ENCODE peak calls at places on chromosomes 5 and 9, in seven cellular contexts. D is CD8-positive, alpha-beta T cell; Q is prostate gland; F is upper lobe of right lung; E is IMR-90; V is tibial nerve; W is CD4-positive, alpha-beta T cell. O is an unnamed sample.

GRCh38 chr9:5586391-5586802 is 42.5 kb upstream of the RIC1 start:
- DNase-seq in D (no peak), Q (no peak), F (no peak), E (peak; percentile 79), V (no peak), W (no peak), O (peak; percentile 77)

GRCh38 chr5:2112128-2112808 is 229.5 kb upstream of the IRX4 start:
- DNase-seq in D (no peak), Q (no peak), F (no peak), E (no peak), V (no peak), W (no peak), O (no peak)

GRCh38 chr5:131684595-131684994 is 49.6 kb upstream of the RAPGEF6 start:
- DNase-seq in D (no peak), Q (no peak), F (no peak), E (no peak), V (no peak), W (no peak), O (no peak)

GRCh38 chr9:96293481-96293880 is 8.5 kb downstream of the HSD17B3 start:
- DNase-seq in D (no peak), Q (no peak), F (no peak), E (peak; percentile 72), V (no peak), W (no peak), O (peak; percentile 79)

GRCh38 chr9:96651626-96652025 is 3.5 kb downstream of the PRXL2C start:
- DNase-seq in D (no peak), Q (no peak), F (no peak), E (peak; percentile 51), V (no peak), W (no peak), O (peak; percentile 27)

GRCh38 chr5:131305906-131306305 is 42.1 kb downstream of the CDC42SE2 start:
- DNase-seq in D (no peak), Q (no peak), F (no peak), E (peak; percentile 64), V (no peak), W (no peak), O (no peak)

GRCh38 chr5:14436801-14437542 is 144.6 kb upstream of the OTULINL start:
- DNase-seq in D (no peak), Q (no peak), F (no peak), E (no peak), V (no peak), W (no peak), O (no peak)

GRCh38 chr5:62475072-62475471 is 62.5 kb downstream of the IPO11 start:
- DNase-seq in D (no peak), Q (no peak), F (no peak), E (peak; percentile 79), V (no peak), W (no peak), O (peak; percentile 80)

GRCh38 chr9:21965401-21965951 is 28.7 kb downstream of the CDKN2A start:
- DNase-seq in D (no peak), Q (no peak), F (peak; percentile 78), E (peak; percentile 77), V (no peak), W (no peak), O (no peak)

GRCh38 chr5:123360910-123361309 is 62.3 kb downstream of the CEP120 start:
- DNase-seq in D (no peak), Q (no peak), F (no peak), E (no peak), V (no peak), W (no peak), O (no peak)
- H3K27ac ChIP-seq in D (no peak overlapping the region), Q (no peak overlapping the region), F (no peak overlapping the region), E (no peak overlapping the region), V (no peak overlapping the region), W (no peak overlapping the region), O (no peak overlapping the region)

DNA sequence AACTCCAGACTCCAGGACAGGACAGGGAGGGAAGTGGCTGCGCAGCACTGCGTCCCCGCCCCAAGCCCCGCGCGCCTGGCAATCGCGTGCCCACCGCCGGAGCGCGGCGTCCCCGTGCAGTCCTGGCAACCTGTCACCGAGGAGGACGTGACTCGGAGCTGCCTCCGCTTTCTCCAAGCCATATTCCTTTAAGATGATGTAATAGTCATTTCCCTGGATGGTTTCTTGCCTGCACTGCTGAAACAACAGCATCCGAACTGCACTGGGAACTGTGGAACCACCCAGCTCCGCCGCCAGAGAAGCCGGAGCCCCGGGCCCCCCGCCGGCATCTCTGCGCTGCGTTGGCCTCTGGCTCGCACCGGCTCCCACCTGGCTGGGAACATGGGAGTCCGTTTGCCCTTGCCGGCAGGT is 34.5 kb downstream of the KCTD16 start:
- DNase-seq in D (no peak), Q (no peak), F (peak; percentile 63), E (peak; percentile 50), V (no peak), W (no peak), O (no peak)
- H3K27ac ChIP-seq in D (no peak overlapping the region), Q (no peak overlapping the region), F (no peak overlapping the region), E (no peak overlapping the region), V (no peak overlapping the region), W (no peak overlapping the region), O (no peak overlapping the region)

DNA sequence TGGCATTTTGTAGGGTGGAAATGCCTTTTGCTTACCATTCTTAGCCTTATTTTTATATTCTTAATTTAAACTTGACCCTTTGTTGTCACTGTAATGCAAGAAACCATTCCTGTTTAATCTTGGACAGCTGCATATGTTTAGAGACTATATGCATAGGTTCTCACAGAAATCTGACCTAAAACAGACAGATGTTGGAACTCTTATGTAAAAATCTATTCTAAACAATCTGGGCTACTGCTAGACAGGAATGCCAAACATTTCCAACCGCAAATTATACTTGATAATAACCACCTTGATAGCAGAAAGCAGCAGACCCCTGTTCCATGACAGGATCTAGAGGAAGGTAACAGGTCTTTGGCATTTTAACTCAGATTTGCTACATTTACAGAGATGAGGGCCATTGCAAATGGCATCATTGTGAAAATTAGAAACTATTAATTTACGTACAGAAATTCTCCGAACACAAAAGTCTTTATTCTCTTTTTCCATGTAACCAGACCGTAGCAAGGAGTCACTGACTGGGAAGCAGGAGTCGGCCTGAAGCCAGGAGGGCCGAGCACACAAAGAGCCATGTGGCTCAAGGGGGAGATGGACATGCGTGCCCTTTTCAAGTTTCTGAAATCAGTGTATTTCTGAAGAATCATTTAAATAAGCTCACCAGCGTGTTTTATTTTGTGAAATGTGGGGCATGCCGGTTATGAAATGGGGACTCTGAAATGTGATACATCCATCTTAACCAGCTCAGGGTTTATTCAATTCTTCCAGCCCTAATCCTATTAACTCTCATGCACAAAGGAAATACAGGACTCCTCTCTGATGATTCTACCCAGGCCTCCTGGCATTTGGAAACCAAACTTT is 139.3 kb downstream of the AOPEP start:
- DNase-seq in D (no peak), Q (no peak), F (no peak), E (peak; percentile 84), V (no peak), W (no peak), O (no peak)
- H3K27ac ChIP-seq in D (no peak overlapping the region), Q (peak overlapping the region; percentile 83), F (peak overlapping the region; percentile 86), E (peak overlapping the region; percentile 96), V (peak overlapping the region; percentile 46), W (no peak overlapping the region), O (no peak overlapping the region)

GRCh38 chr9:128723352-128723865 is 518 bp downstream of the ZDHHC12 start:
- DNase-seq in D (no peak), Q (no peak), F (no peak), E (no peak), V (no peak), W (no peak), O (no peak)
- H3K27ac ChIP-seq in D (peak overlapping the region; percentile 69), Q (peak overlapping the region; percentile 81), F (peak overlapping the region; percentile 82), E (no peak overlapping the region), V (peak overlapping the region; percentile 87), W (peak overlapping the region; percentile 70), O (peak overlapping the region; percentile 45)

DNA sequence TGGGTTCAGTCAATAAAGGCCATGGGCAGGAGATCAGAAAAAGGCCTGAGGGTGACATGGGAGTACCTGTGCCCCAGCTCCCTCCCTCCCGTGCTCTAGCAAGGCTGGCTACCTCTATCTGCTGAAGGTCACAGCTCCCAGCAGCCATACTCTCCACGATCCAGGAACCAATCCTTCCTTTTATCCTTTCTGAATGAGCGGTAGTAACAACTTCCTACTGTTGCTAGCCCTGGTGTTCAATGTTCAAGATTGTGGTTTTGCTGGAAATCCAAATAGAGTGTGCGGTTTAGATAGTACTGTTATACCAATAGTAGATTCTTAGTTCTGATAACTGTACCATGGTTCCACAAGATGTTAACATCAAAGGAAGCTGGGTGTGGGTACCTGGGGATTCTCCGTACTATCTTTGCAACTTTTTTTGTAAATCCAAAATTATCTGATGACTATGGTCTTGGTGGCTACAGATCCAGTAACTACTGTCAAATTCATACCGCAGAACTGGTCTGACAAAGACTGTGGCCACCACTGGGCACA is 190.9 kb downstream of the ESM1 start:
- DNase-seq in D (no peak), Q (no peak), F (no peak), E (no peak), V (no peak), W (no peak), O (no peak)
- H3K27ac ChIP-seq in D (no peak overlapping the region), Q (no peak overlapping the region), F (no peak overlapping the region), E (no peak overlapping the region), V (no peak overlapping the region), W (no peak overlapping the region), O (no peak overlapping the region)

GRCh38 chr5:90939208-90939607 is 380.6 kb downstream of the ADGRV1 start:
- DNase-seq in D (no peak), Q (no peak), F (no peak), E (no peak), V (no peak), W (no peak), O (peak; percentile 11)
- H3K27ac ChIP-seq in D (no peak overlapping the region), Q (no peak overlapping the region), F (no peak overlapping the region), E (no peak overlapping the region), V (no peak overlapping the region), W (no peak overlapping the region), O (no peak overlapping the region)

GRCh38 chr5:134608555-134608954 is 24.1 kb downstream of the SAR1B start:
- DNase-seq in D (no peak), Q (no peak), F (no peak), E (no peak), V (no peak), W (no peak), O (no peak)

GRCh38 chr5:134611515-134611914 is 21.1 kb downstream of the SAR1B start:
- DNase-seq in D (no peak), Q (no peak), F (no peak), E (no peak), V (no peak), W (no peak), O (no peak)

GRCh38 chr5:134610715-134611114 is 21.9 kb downstream of the SAR1B start:
- DNase-seq in D (no peak), Q (no peak), F (no peak), E (no peak), V (no peak), W (no peak), O (no peak)

GRCh38 chr5:134606726-134607125 is 25.9 kb downstream of the SAR1B start:
- DNase-seq in D (no peak), Q (no peak), F (no peak), E (no peak), V (no peak), W (no peak), O (no peak)

DNA sequence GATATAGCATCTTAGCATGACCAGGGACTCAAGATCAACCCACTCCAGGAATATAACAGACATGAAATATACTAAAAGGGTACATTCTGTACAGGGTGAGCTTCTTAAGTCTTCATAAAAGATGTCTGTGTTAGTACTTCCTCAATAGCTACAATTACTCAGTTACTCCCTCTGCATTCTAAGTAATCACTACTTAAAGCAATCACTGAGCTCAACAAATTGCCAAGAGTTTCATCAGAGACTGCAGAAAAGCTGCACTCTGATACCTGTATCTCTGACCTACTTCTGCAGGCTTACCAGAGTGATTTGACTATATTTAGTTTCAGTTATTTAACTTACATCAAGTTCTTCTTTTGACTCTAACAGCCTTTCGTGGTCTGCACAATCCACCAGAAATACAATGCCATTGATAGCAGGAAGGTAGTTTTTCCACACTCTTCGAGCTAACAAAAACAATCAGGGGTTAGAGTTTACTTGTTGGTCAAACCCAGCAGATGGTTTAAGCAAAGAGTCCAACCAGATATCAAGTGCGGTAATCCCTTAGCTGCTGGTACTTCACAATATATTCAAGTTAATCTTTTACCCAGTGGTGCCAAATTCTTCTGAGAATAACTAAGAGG is 23.3 kb downstream of the SAR1B start:
- DNase-seq in D (no peak), Q (no peak), F (no peak), E (no peak), V (no peak), W (no peak), O (no peak)
- H3K27ac ChIP-seq in D (no peak overlapping the region), Q (no peak overlapping the region), F (no peak overlapping the region), E (no peak overlapping the region), V (no peak overlapping the region), W (no peak overlapping the region), O (no peak overlapping the region)